ENCODE peak calls at places on chromosomes 16 and 17, in four cellular contexts. O is K562, Z is IMR-90, X is Peyer's patch. T is an unnamed sample. For H3K4me1, the result is how much of the 10 kb centered on the place peaks cover.

GRCh38 chr17:83064021-83064731 is 15.2 kb upstream of the METRNL start:
- DNase-seq in O (no peak), Z (no peak), X (no peak), T (no peak)

GRCh38 chr16:55257971-55258613 is 65.9 kb upstream of the IRX6 start:
- DNase-seq in O (peak), Z (peak), X (peak), T (no peak)

GRCh38 chr17:59791603-59792457 is 84.4 kb downstream of the VMP1 start:
- DNase-seq in O (no peak), Z (peak), X (no peak), T (no peak)

GRCh38 chr16:22206847-22207714 is 1.0 kb downstream of the EEF2K start:
- DNase-seq in O (peak), Z (peak), X (peak), T (peak)

GRCh38 chr17:61368832-61369468 is 30.7 kb upstream of the TBX2 start:
- DNase-seq in O (no peak), Z (no peak), X (no peak), T (no peak)

GRCh38 chr16:85835956-85836705 is 36.6 kb downstream of the COX4I1 start:
- DNase-seq in O (no peak), Z (no peak), X (no peak), T (no peak)

GRCh38 chr17:20896153-20896649 is 146.6 kb downstream of the USP22 start:
- DNase-seq in O (no peak), Z (peak), X (no peak), T (no peak)

GRCh38 chr17:4988168-4988567 is 693 bp upstream of the CAMTA2 start:
- DNase-seq in O (no peak), Z (no peak), X (no peak), T (peak)

GRCh38 chr17:81019563-81020442 is 15.1 kb upstream of the BAIAP2 start:
- DNase-seq in O (peak), Z (no peak), X (no peak), T (no peak)

GRCh38 chr17:46274238-46274637 is 20.7 kb upstream of the LRRC37A start:
- DNase-seq in O (no peak), Z (no peak), X (no peak), T (no peak)

GRCh38 chr16:88971371-88972097 is 5.5 kb downstream of the CBFA2T3 start:
- DNase-seq in O (no peak), Z (no peak), X (peak), T (no peak)

GRCh38 chr16:87457051-87457611 is 35.7 kb downstream of the ZCCHC14 start:
- DNase-seq in O (no peak), Z (peak), X (no peak), T (no peak)

GRCh38 chr17:38328620-38329019 is 15.1 kb downstream of the GPR179 start:
- DNase-seq in O (no peak), Z (no peak), X (no peak), T (no peak)

GRCh38 chr17:77674358-77674757 is 284.1 kb upstream of the TNRC6C start:
- DNase-seq in O (no peak), Z (no peak), X (no peak), T (no peak)

GRCh38 chr16:56549744-56550385 is 15.0 kb upstream of the MT4 start:
- DNase-seq in O (no peak), Z (peak), X (no peak), T (no peak)

GRCh38 chr17:73984981-73985380 is 218.5 kb upstream of the RPL38 start:
- DNase-seq in O (no peak), Z (no peak), X (no peak), T (no peak)

GRCh38 chr16:74035816-74036215 is 260.8 kb upstream of the PSMD7 start:
- DNase-seq in O (peak), Z (peak), X (no peak), T (no peak)

GRCh38 chr17:31916496-31917064 is 15.1 kb upstream of the UTP6 start:
- DNase-seq in O (no peak), Z (no peak), X (no peak), T (no peak)

GRCh38 chr17:48679385-48680096 is 42.8 kb downstream of the PRAC1 start:
- DNase-seq in O (no peak), Z (no peak), X (no peak), T (no peak)

GRCh38 chr17:73508057-73508930 is 136.0 kb downstream of the SDK2 start:
- DNase-seq in O (no peak), Z (no peak), X (no peak), T (no peak)

GRCh38 chr17:75856062-75856681 is 1.0 kb upstream of the WBP2 start:
- DNase-seq in O (no peak), Z (peak), X (no peak), T (no peak)

GRCh38 chr16:1991588-1992474 is 2.1 kb downstream of the SYNGR3 start:
- DNase-seq in O (peak), Z (peak), X (peak), T (peak)

GRCh38 chr17:71117461-71117860 is 948.1 kb downstream of the KCNJ2 start:
- DNase-seq in O (no peak), Z (peak), X (no peak), T (no peak)

GRCh38 chr17:29176500-29177351 is 3.5 kb downstream of the MYO18A start:
- DNase-seq in O (peak), Z (peak), X (peak), T (peak)

GRCh38 chr17:14498812-14499211 is 197.9 kb downstream of the HS3ST3B1 start:
- DNase-seq in O (no peak), Z (no peak), X (no peak), T (no peak)

GRCh38 chr16:87835882-87836331 is 33.4 kb downstream of the SLC7A5 start:
- DNase-seq in O (no peak), Z (no peak), X (no peak), T (no peak)

GRCh38 chr17:8289103-8289397 is 580 bp downstream of the RANGRF start:
- DNase-seq in O (no peak), Z (no peak), X (peak), T (no peak)

GRCh38 chr17:8287651-8288335 is 677 bp upstream of the RANGRF start:
- DNase-seq in O (no peak), Z (no peak), X (no peak), T (no peak)

GRCh38 chr17:8285270-8286181 is 2.9 kb upstream of the RANGRF start:
- DNase-seq in O (no peak), Z (no peak), X (no peak), T (no peak)

GRCh38 chr17:8290043-8290442 is 1.6 kb downstream of the RANGRF start:
- DNase-seq in O (no peak), Z (peak), X (no peak), T (no peak)

GRCh38 chr17:8288336-8289102 is at the start of gene RANGRF:
- DNase-seq in O (peak), Z (peak), X (peak), T (peak)
- TF ChIP-seq POLR2A in O (peak), Z (peak), X (peak), T (peak)

GRCh38 chr17:44499722-44500121 is 3.5 kb downstream of the GPATCH8 start:
- DNase-seq in O (no peak), Z (no peak), X (no peak), T (no peak)

GRCh38 chr17:44502598-44503079 is 567 bp downstream of the GPATCH8 start:
- DNase-seq in O (peak), Z (peak), X (no peak), T (no peak)

GRCh38 chr17:44501866-44502265 is 1.3 kb downstream of the GPATCH8 start:
- DNase-seq in O (no peak), Z (peak), X (no peak), T (no peak)

GRCh38 chr17:44503080-44503842 is at the start of gene GPATCH8:
- DNase-seq in O (peak), Z (peak), X (peak), T (peak)
- H3K4me1 ChIP-seq in O (under half), Z (under half), X (under half), T (under half)

GRCh38 chr16:66322174-66322573 is 44.3 kb upstream of the CDH5 start:
- DNase-seq in O (no peak), Z (no peak), X (no peak), T (no peak)

GRCh38 chr16:66328282-66328681 is 38.2 kb upstream of the CDH5 start:
- DNase-seq in O (no peak), Z (no peak), X (no peak), T (no peak)

GRCh38 chr16:66325977-66326376 is 40.5 kb upstream of the CDH5 start:
- DNase-seq in O (no peak), Z (no peak), X (no peak), T (no peak)

GRCh38 chr16:66326995-66327513 is 39.4 kb upstream of the CDH5 start:
- DNase-seq in O (peak), Z (no peak), X (no peak), T (no peak)

GRCh38 chr16:66324785-66325184 is 41.7 kb upstream of the CDH5 start:
- DNase-seq in O (peak), Z (no peak), X (no peak), T (no peak)
- TF ChIP-seq CTCF in O (peak), Z (peak), X (no peak), T (no peak)

DNA sequence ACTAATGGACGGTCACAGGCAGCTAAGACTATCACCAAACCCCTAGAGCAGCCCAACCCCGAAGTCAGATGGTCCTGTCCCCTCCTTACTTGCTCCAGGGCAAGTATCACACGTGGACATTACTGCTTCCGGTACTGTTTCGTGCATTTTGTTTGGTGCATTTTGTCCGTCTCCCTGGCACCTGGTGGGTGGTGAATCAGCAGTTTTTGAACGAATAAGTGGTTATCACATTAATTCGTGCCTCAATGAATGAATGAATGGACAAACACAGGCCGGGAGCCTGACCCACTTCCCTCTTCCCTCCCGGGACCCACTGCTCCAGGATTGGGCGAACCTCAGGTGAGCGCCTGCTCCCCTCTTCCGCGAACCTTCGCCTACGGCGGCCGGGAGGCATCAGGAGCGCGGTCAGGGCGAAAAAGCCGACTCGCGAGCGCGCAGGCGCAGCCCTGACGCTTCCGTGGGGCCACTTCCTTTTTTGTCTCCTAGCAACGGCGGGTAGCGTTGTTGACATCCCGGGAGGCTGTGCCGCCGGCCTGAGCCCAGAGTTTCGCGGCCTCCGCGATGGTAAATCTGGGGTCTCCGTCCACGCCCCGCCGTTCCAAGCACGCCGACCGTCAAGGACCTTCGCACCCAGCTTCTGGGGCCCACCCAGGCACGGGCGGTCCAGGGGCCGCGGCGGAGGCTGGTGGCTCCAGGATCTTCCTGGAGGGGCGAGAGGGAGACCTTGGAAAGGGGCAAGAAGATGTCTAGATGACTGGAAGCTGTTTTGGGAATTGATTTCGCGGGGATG is at the start of gene DYNLRB2:
- DNase-seq in O (peak), Z (peak), X (peak), T (peak)
- TF ChIP-seq POLR2A in O (peak), Z (peak), X (peak), T (no peak)

GRCh38 chr16:67252806-67253497 is 4.2 kb downstream of the SLC9A5 start:
- DNase-seq in O (no peak), Z (no peak), X (no peak), T (peak)
- H3K4me1 ChIP-seq in O (under half), Z (under half), X (under half), T (under half)

GRCh38 chr16:4314532-4315184 is 1.2 kb upstream of the GLIS2 start:
- DNase-seq in O (no peak), Z (peak), X (no peak), T (no peak)
- TF ChIP-seq CTCF in O (no peak), Z (no peak), X (no peak), T (no peak)